ENCODE peak calls at places on chromosome 18, in nine cellular contexts. A is fibroblast of pulmonary artery; K is A549; X is mesothelial cell of epicardium; G is mucosa of descending colon; Q is GM12865; N is bronchial epithelial cell; D is CD8-positive, alpha-beta T cell; M is WERI-Rb-1. H is an unnamed sample.

GRCh38 chr18:5662586-5663090 is 118.8 kb upstream of the EPB41L3 start:
- DNase-seq in A (no peak), K (no peak), X (no peak), G (no peak), Q (no peak), N (no peak), D (no peak), M (no peak), H (no peak)

GRCh38 chr18:37586641-37587225 is 21.1 kb upstream of the CELF4 start:
- DNase-seq in A (no peak), K (no peak), X (no peak), G (no peak), Q (no peak), N (no peak), D (no peak), M (no peak), H (no peak)

GRCh38 chr18:69968073-69968472 is 20.4 kb upstream of the CD226 start:
- DNase-seq in A (no peak), K (no peak), X (no peak), G (no peak), Q (no peak), N (no peak), D (peak), M (no peak), H (no peak)

GRCh38 chr18:58269931-58270330 is 225.9 kb downstream of the NEDD4L start:
- DNase-seq in A (no peak), K (no peak), X (no peak), G (no peak), Q (no peak), N (peak), D (no peak), M (no peak), H (no peak)

GRCh38 chr18:7155092-7155491 is 37.5 kb upstream of the LAMA1 start:
- DNase-seq in A (no peak), K (no peak), X (no peak), G (no peak), Q (no peak), N (no peak), D (no peak), M (no peak), H (no peak)

GRCh38 chr18:70418551-70419311 is 129.9 kb downstream of the SOCS6 start:
- DNase-seq in A (no peak), K (no peak), X (no peak), G (no peak), Q (peak), N (no peak), D (no peak), M (peak), H (no peak)

GRCh38 chr18:59249186-59249774 is 24.0 kb downstream of the RAX start:
- DNase-seq in A (peak), K (peak), X (no peak), G (peak), Q (peak), N (peak), D (no peak), M (peak), H (peak)

GRCh38 chr18:27762054-27762453 is 414.9 kb downstream of the CDH2 start:
- DNase-seq in A (no peak), K (no peak), X (no peak), G (no peak), Q (no peak), N (no peak), D (no peak), M (no peak), H (no peak)

GRCh38 chr18:70293166-70293565 is 4.3 kb downstream of the SOCS6 start:
- DNase-seq in A (no peak), K (no peak), X (no peak), G (peak), Q (peak), N (no peak), D (no peak), M (no peak), H (no peak)

DNA sequence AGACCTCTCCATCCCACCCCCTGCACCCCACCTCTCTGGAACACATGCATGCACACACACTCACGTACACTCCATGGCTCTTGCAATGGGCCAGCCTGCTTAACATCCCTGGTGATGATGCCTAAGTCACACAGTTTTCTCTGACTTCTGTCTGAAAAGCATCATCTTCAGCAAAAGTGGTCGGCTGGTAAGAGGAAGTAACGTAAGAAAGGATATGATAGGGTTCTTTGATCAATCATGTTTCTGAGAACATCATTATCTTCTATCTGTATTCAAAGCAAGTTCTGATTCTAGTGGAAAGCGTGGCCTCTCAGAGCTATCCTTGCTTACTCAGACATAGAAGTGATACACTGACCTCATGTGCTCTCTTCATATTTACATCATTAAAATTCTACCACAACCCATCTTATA is 11.4 kb upstream of the NDUFV2 start:
- DNase-seq in A (no peak), K (no peak), X (no peak), G (no peak), Q (no peak), N (no peak), D (no peak), M (no peak), H (no peak)
- TF ChIP-seq CTCF in A (no peak), K (no peak), X (no peak), G (no peak), Q (no peak), N (no peak), D (no peak), M (no peak), H (no peak)

DNA sequence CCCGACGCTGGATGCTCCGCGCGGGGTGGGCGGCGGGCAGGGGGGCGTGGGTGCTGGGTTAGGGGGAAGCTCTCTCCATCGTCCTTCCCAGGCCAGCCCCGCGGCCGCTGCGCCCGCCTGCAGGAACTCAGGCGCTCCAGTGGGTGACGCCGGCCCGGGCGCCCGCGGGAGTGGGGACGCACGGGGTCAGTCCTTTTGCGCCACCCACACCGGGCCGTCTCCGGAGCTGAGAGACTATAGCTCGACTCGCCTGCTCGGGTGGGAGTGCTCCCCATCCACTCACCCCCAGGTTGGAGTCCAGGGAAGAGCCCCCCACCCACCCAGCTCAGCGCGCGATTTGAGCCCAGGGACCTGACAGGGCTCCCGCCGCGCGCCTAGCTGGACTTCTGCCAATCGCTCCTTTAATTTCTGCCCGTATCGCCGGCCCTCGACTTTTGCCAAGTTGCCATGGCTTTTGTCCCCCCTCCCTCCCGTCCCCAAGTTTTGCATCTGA is 205.6 kb upstream of the SMAD2 start:
- DNase-seq in A (no peak), K (no peak), X (no peak), G (peak), Q (no peak), N (no peak), D (no peak), M (peak), H (peak)
- TF ChIP-seq CTCF in A (no peak), K (no peak), X (no peak), G (no peak), Q (no peak), N (peak), D (no peak), M (peak), H (no peak)

DNA sequence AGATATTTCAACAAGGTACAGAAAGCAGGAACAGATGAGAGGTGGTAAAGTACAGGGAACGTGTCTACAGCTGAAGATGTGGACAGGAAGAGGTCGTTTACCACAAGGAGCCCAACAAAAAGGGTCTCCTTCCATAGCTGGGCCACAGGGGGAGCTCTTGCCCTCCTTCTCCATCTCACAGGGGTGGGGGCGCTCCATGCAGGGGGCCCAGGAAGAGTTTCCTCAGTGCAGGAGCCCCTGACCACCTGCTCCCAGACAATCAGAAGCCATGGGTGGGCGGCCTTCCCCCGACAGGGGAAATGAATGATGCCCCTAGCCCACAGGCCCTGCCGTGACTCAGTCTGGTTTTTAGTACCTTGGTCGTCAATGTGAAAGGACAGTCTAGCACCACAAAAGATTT is 163.6 kb upstream of the ZNF516 start:
- DNase-seq in A (no peak), K (no peak), X (no peak), G (no peak), Q (peak), N (no peak), D (no peak), M (peak), H (peak)
- TF ChIP-seq CTCF in A (peak), K (no peak), X (peak), G (no peak), Q (peak), N (peak), D (no peak), M (peak), H (no peak)

DNA sequence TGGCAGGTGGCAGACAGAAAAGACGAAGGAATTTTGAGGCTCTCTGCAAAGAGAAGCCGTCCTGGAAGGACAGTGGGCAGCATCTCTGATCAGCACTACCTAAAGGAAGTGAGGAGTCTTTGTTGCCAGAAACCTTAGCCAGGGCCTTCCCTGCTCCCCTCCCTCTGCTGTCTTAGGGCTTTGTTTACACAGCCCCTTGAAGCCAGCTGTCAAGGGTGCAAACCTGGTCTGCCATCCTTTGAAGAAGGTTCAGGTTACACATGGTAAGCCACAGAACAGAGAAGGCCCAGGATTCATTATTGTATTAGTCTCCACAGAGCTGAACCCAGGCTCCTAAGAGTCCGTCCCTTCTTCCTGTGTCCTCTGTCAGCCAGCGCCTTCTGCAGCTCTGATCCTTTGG is 356.7 kb downstream of the TGIF1 start:
- DNase-seq in A (no peak), K (no peak), X (no peak), G (no peak), Q (no peak), N (no peak), D (no peak), M (no peak), H (no peak)
- TF ChIP-seq CTCF in A (no peak), K (no peak), X (no peak), G (no peak), Q (no peak), N (no peak), D (no peak), M (no peak), H (no peak)